ENCODE peak calls at places on chromosomes 4 and X, in four cellular contexts. S is K562, C is neuronal stem cell, B is H1. M is an unnamed sample.

GRCh38 chr4:114349543-114350175 is 248.9 kb upstream of the UGT8 start:
- DNase-seq in S (no peak), C (no peak), B (no peak), M (no peak)

GRCh38 chrX:18039023-18039422 is 177.9 kb upstream of the RAI2 start:
- DNase-seq in S (no peak), C (no peak), B (no peak), M (peak)

GRCh38 chr4:82998898-82999297 is 11.7 kb downstream of the LIN54 start:
- DNase-seq in S (no peak), C (no peak), B (no peak), M (no peak)

GRCh38 chr4:6364581-6364980 is 94.9 kb downstream of the WFS1 start:
- DNase-seq in S (no peak), C (no peak), B (no peak), M (no peak)

GRCh38 chrX:53223955-53224859 is 800 bp downstream of the KDM5C start:
- DNase-seq in S (peak), C (no peak), B (peak), M (peak)

GRCh38 chr4:23068287-23068686 is 375.6 kb downstream of the GBA3 start:
- DNase-seq in S (no peak), C (no peak), B (no peak), M (no peak)

GRCh38 chr4:76035146-76035545 is 724 bp downstream of the CXCL11 start:
- DNase-seq in S (no peak), C (no peak), B (no peak), M (no peak)

GRCh38 chrX:53714580-53715335 is 28.2 kb upstream of the HUWE1 start:
- DNase-seq in S (no peak), C (no peak), B (no peak), M (no peak)

GRCh38 chr4:5824635-5825034 is 68.3 kb downstream of the CRMP1 start:
- DNase-seq in S (peak), C (no peak), B (no peak), M (no peak)

GRCh38 chrX:56233100-56233499 is 944 bp downstream of the KLF8 start:
- DNase-seq in S (no peak), C (no peak), B (peak), M (no peak)

GRCh38 chrX:130836447-130836846 is 66.6 kb downstream of the ENOX2 start:
- DNase-seq in S (peak), C (no peak), B (no peak), M (no peak)

GRCh38 chrX:117957128-117957527 is 159.5 kb downstream of the KLHL13 start:
- DNase-seq in S (no peak), C (no peak), B (no peak), M (no peak)

GRCh38 chr4:36609631-36610030 is 328.2 kb downstream of the DTHD1 start:
- DNase-seq in S (no peak), C (no peak), B (no peak), M (no peak)

GRCh38 chrX:96889726-96890125 is 6.0 kb downstream of the RPA4 start:
- DNase-seq in S (no peak), C (no peak), B (no peak), M (no peak)

GRCh38 chr4:20638825-20639224 is 61.4 kb upstream of the PACRGL start:
- DNase-seq in S (no peak), C (no peak), B (peak), M (no peak)

GRCh38 chr4:2075987-2076907 is 17.1 kb downstream of the NAT8L start:
- DNase-seq in S (no peak), C (no peak), B (peak), M (no peak)

GRCh38 chrX:55187281-55187680 is 32.9 kb upstream of the PAGE5 start:
- DNase-seq in S (no peak), C (no peak), B (no peak), M (no peak)

DNA sequence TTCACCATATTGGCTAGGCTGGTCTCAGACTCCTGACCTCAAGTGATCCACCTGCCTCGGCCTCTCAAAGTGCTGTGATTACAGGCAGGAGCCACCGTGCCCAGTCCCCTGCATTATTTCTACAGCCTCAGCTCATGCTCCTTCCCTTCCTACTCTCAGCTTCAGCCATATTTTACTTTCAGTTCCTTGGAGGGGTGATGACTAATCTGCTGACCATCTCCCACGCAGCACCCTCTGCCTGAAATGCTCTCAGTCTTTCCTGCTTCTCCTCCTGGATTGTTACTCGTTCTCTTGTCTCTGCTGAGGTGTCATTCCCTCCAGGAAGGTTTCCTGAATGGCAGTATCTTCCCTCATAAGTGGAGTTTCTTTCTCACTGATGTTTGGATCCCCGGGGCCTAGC is 63.3 kb downstream of the MOSPD2 start:
- DNase-seq in S (peak), C (no peak), B (no peak), M (no peak)
- H2AFZ ChIP-seq in S (peak), C (peak), B (peak), M (peak)

GRCh38 chr4:107278791-107279481 is 242.8 kb upstream of the DKK2 start:
- DNase-seq in S (no peak), C (no peak), B (no peak), M (no peak)
- H2AFZ ChIP-seq in S (no peak), C (peak), B (no peak), M (no peak)

GRCh38 chr4:78938474-78938867 is 767 bp downstream of the PAQR3 start:
- DNase-seq in S (no peak), C (no peak), B (no peak), M (no peak)
- H2AFZ ChIP-seq in S (peak), C (peak), B (peak), M (peak)

GRCh38 chrX:39140581-39140980 is 339.3 kb downstream of the MID1IP1 start:
- DNase-seq in S (no peak), C (no peak), B (no peak), M (no peak)
- H2AFZ ChIP-seq in S (no peak), C (no peak), B (no peak), M (no peak)

GRCh38 chr4:168483786-168484185 is 3.5 kb upstream of the DDX60L start:
- DNase-seq in S (no peak), C (no peak), B (no peak), M (no peak)

GRCh38 chr4:168486961-168487820 is 6.9 kb upstream of the DDX60L start:
- DNase-seq in S (peak), C (no peak), B (no peak), M (peak)

GRCh38 chr4:168487821-168488162 is 7.5 kb upstream of the DDX60L start:
- DNase-seq in S (no peak), C (no peak), B (no peak), M (no peak)

GRCh38 chr4:168485511-168485910 is 5.2 kb upstream of the DDX60L start:
- DNase-seq in S (no peak), C (no peak), B (no peak), M (no peak)

GRCh38 chr4:168484626-168485025 is 4.3 kb upstream of the DDX60L start:
- DNase-seq in S (no peak), C (no peak), B (no peak), M (no peak)
- H2AFZ ChIP-seq in S (no peak), C (no peak), B (no peak), M (no peak)

DNA sequence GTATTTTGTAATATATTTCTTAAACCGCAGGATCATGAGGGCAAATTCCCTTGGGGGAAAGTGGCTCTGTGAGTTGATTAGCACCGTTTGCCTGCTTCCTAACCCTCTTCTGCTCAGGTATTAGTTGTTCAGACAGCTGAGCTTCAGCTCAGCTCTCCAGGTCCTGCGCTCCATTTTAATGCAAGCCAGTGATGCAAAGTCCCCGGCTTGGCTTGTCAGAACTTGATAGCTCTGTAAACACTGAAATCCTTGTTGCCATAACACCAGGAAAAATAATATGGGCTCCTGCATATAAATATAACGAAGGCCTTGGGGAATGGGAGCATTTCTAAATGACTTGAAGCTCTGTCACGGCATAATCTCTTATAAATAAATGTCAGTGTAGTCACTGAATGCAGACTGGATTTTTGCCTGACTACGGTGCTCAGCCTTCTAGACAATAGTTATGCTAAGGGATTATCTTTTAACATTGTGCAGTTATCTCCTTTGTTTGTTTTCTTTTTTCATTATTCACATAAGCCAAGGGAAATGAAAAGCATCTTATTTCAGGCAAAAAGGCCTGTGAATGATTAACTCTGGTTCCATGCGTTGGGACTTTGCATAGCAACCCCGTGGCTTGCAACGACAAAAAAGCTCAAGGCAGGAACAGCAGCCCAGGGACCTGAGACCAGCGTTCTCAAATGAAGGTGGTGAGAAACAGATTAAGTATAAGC is 253.2 kb downstream of the SPRY1 start:
- DNase-seq in S (no peak), C (no peak), B (no peak), M (peak)
- H2AFZ ChIP-seq in S (peak), C (peak), B (peak), M (peak)

DNA sequence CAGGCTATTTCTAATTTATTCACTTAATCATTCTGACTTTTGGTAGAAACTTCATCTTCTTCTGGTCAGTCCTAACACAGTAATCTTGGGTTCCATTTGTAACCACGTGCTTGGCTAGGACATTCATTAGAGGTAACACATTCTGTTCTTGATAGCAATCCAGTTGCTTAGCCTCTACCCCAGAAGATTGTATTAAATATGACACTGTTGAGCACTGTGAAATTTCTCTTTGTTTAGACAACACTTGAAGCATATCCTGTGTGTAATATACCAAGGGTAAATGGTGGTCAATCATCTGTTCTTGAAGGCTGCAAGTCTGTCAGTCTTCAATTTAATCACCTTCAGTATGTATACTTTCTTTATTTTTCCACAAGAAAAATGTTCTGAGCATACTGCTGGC is 523.0 kb downstream of the ANKRD50 start:
- DNase-seq in S (no peak), C (no peak), B (no peak), M (no peak)
- H2AFZ ChIP-seq in S (no peak), C (no peak), B (no peak), M (peak)

GRCh38 chrX:13938766-13939530 is 90.7 kb downstream of the GEMIN8 start:
- DNase-seq in S (no peak), C (no peak), B (peak), M (no peak)
- H2AFZ ChIP-seq in S (no peak), C (peak), B (no peak), M (no peak)

DNA sequence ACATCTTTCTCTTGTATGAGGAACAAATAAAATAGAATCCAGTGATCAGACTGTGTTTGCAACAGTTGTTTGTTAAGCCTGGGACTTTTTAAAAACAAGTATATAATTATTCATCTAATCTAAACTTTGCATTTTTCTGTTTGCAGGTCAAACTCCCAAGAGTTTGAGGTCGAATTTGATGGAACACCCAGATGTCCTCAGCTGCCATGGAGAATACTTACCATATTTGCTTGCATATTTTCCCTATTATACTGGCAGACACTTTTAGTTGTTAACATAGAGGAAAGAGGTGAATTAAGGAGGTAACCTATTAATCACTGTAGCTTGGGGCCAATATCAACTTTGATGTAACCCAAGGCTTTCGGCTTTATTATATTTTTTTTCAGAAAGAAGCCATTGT is 401.5 kb upstream of the DIPK2B start:
- DNase-seq in S (no peak), C (no peak), B (no peak), M (no peak)
- H2AFZ ChIP-seq in S (no peak), C (no peak), B (no peak), M (no peak)